ENCODE peak calls at places on chromosome 13, in five cellular contexts. M, Q, B, R and Y are unnamed samples.

GRCh38 chr13:100610399-100611347 is 22.1 kb upstream of the GGACT start:
- DNase-seq in R (no peak), M (no peak), Q (no peak), B (no peak), Y (no peak)

GRCh38 chr13:82717249-82717648 is 1165.0 kb downstream of the SLITRK1 start:
- DNase-seq in R (peak), B (peak), M (peak), Q (peak), Y (peak)

GRCh38 chr13:44422755-44423643 is 49.4 kb downstream of the SERP2 start:
- DNase-seq in B (no peak), M (no peak), Q (no peak), R (no peak), Y (peak)

GRCh38 chr13:27338207-27338606 is 67.6 kb downstream of the RASL11A start:
- DNase-seq in Q (no peak), M (no peak), R (no peak), B (no peak), Y (no peak)

GRCh38 chr13:100491164-100491847 is 97.3 kb downstream of the GGACT start:
- DNase-seq in Q (peak), B (peak), M (peak), R (peak), Y (peak)

GRCh38 chr13:66663206-66663605 is 566.9 kb downstream of the PCDH9 start:
- DNase-seq in B (no peak), M (no peak), Q (no peak), R (no peak), Y (no peak)

GRCh38 chr13:102914629-102914935 is 68.8 kb downstream of the ERCC5 start:
- DNase-seq in Q (no peak), R (no peak), M (no peak), B (no peak), Y (no peak)

GRCh38 chr13:29917573-29918091 is 67.2 kb upstream of the UBL3 start:
- DNase-seq in R (peak), Q (no peak), M (peak), B (no peak), Y (peak)

GRCh38 chr13:48985751-48986150 is 10.0 kb downstream of the FNDC3A start:
- DNase-seq in R (peak), Q (no peak), M (no peak), B (no peak), Y (no peak)

GRCh38 chr13:79295906-79296564 is 110.0 kb downstream of the RBM26 start:
- DNase-seq in Q (no peak), R (peak), B (peak), M (peak), Y (no peak)

GRCh38 chr13:43390101-43390500 is 366.7 kb downstream of the DNAJC15 start:
- DNase-seq in R (peak), Q (no peak), M (peak), B (no peak), Y (no peak)

GRCh38 chr13:84037937-84038464 is 155.7 kb upstream of the SLITRK1 start:
- DNase-seq in R (no peak), Q (no peak), B (no peak), M (no peak), Y (no peak)

GRCh38 chr13:50230365-50230978 is 215.2 kb downstream of the KCNRG start:
- DNase-seq in R (peak), B (no peak), Q (peak), M (peak), Y (peak)

GRCh38 chr13:102597029-102598015 is 536 bp downstream of the TPP2 start:
- DNase-seq in B (peak), Q (peak), R (no peak), M (peak), Y (peak)

GRCh38 chr13:46166947-46167610 is 14.9 kb downstream of the LCP1 start:
- DNase-seq in M (no peak), R (no peak), B (no peak), Q (no peak), Y (no peak)
- H3K4me3 ChIP-seq in M (no peak), R (no peak), B (no peak), Q (no peak), Y (no peak)

GRCh38 chr13:53206455-53206854 is 177.8 kb downstream of the OLFM4 start:
- DNase-seq in M (no peak), B (no peak), Q (no peak), R (peak), Y (peak)
- TF ChIP-seq CTCF in M (peak), B (peak), Q (peak), R (peak), Y (peak)

GRCh38 chr13:75871059-75871458 is 234.9 kb downstream of the LMO7 start:
- DNase-seq in R (peak), M (no peak), B (no peak), Q (no peak), Y (no peak)

GRCh38 chr13:75869981-75870380 is 233.9 kb downstream of the LMO7 start:
- DNase-seq in B (no peak), Q (no peak), R (no peak), M (no peak), Y (no peak)

GRCh38 chr13:75872970-75873369 is 236.8 kb downstream of the LMO7 start:
- DNase-seq in B (no peak), Q (no peak), R (no peak), M (no peak), Y (no peak)

GRCh38 chr13:75867718-75868117 is 231.6 kb downstream of the LMO7 start:
- DNase-seq in Q (no peak), B (no peak), M (no peak), R (no peak), Y (no peak)

DNA sequence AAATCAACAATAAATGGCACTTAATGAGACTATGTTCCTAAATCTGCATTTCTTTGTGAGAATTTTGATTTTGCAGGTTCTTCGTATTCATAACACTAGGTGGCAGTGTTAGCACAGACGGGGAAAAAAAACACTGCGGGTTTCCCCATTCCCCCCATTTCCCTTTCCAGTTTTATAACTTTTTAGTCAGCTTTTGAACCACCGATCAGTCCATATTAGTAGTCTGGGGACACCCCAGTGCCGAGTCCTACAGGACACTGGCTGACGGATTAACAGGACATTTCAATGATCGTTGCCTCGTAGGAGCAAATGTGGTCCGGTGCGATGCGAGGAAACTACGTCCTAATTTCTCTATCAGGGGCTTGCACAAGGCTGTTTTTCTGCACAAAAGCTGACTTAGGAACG is 234.3 kb downstream of the LMO7 start:
- DNase-seq in M (peak), Q (peak), R (peak), B (no peak), Y (peak)
- H3K4me3 ChIP-seq in M (peak), Q (no peak), R (peak), B (peak), Y (peak)

DNA sequence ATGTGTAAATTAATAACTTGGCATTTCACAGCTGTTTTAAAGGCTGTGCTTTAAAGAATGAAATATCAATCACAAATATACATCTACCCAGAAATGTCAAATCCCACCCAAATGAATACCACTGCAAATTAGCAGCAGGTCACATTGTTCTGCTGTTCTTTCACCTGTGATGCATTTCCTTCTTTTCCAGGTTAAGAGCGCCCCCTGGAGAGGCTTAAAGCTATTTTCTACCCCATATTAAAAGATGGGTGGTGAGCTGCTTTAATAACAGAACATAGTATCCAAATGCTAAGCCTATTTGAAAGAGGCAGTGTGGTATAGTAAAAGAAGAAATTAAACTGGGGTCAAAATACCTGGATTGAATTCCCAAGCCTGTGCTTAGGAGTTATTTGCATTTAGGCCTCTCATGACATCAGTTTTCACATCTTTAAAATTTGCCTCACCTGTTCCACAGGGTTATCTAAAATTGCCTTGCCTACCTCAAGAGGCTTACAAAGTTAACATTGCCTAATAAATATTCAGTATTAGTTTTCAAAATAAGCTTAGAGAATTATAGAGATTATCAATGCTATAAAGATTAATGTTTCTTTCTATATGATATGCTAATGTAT is 396.9 kb upstream of the SLITRK5 start:
- DNase-seq in R (peak), Q (peak), B (no peak), M (peak), Y (peak)
- TF ChIP-seq CTCF in R (peak), Q (peak), B (peak), M (peak), Y (peak)

DNA sequence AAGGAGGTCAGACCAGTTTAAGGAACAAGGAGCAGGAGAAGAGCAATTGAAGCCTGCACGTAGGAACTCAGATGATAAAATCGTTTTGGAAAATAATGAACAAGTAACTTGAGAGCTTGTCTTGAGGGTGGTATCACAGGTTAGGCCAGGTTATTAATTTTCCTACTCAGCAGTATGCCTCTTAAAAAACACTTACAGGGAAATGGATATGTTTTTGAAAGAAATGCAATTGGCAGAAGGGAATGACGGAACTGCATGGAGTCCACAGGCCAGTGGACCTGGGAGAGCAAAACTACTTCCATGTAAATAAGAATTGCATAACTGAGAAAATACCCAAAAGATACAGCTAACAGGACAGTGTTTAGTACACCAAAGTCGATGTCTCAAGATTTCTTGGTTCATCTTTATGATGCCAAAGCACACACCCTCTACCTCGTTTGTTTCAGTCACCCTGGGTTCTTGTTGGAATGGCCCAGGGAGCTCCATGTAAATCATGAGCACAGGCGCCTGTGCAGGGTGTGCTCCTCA is 35.2 kb downstream of the MBNL2 start:
- DNase-seq in Q (no peak), M (no peak), B (no peak), R (no peak), Y (no peak)
- H3K4me3 ChIP-seq in Q (no peak), M (no peak), B (no peak), R (no peak), Y (no peak)

GRCh38 chr13:96075953-96076543 is 13.9 kb upstream of the HS6ST3 start:
- DNase-seq in R (peak), B (peak), M (peak), Q (peak), Y (peak)
- TF ChIP-seq CTCF in R (peak), B (peak), M (peak), Q (peak), Y (peak)

GRCh38 chr13:114140909-114141255 is 8.5 kb upstream of the RASA3 start:
- DNase-seq in R (no peak), B (no peak), Q (no peak), M (no peak), Y (no peak)
- H3K4me3 ChIP-seq in R (no peak), B (no peak), Q (no peak), M (no peak), Y (no peak)

GRCh38 chr13:71240906-71241305 is 626.1 kb downstream of the DACH1 start:
- DNase-seq in R (no peak), Q (peak), M (no peak), B (peak), Y (peak)
- TF ChIP-seq CTCF in R (no peak), Q (peak), M (peak), B (peak), Y (peak)